ENCODE peak calls at places on chromosomes 12 and 14, in four cellular contexts. B is K562, R is stomach, D is sigmoid colon. Q is an unnamed sample. For H3K9me3 and H3K36me3, the result is how much of the 10 kb centered on the place peaks cover.

GRCh38 chr12:64323476-64324225 is 66.9 kb downstream of the C12orf56 start:
- DNase-seq in D (no peak), R (no peak), B (no peak), Q (peak)

GRCh38 chr14:94680498-94681288 is 68.5 kb downstream of the SERPINA3 start:
- DNase-seq in R (no peak), B (no peak), D (peak), Q (no peak)

GRCh38 chr12:2297658-2298057 is 244.9 kb downstream of the CACNA1C start:
- DNase-seq in R (no peak), B (no peak), D (no peak), Q (no peak)

GRCh38 chr12:19138551-19139344 is 9.2 kb downstream of the PLEKHA5 start:
- DNase-seq in B (peak), R (no peak), D (no peak), Q (no peak)

GRCh38 chr14:35808076-35808657 is 928 bp downstream of the RALGAPA1 start:
- DNase-seq in R (peak), B (peak), D (no peak), Q (peak)

GRCh38 chr12:119835068-119835467 is 42.1 kb downstream of the CIT start:
- DNase-seq in B (no peak), R (no peak), D (no peak), Q (peak)

GRCh38 chr14:77119852-77120251 is 21.7 kb downstream of the ZDHHC22 start:
- DNase-seq in D (no peak), B (no peak), R (no peak), Q (no peak)

GRCh38 chr12:46627686-46628085 is 198.1 kb downstream of the SLC38A4 start:
- DNase-seq in B (no peak), R (no peak), D (no peak), Q (no peak)

GRCh38 chr12:56801661-56802622 is 38.8 kb downstream of the HSD17B6 start:
- DNase-seq in R (no peak), D (no peak), B (no peak), Q (no peak)

GRCh38 chr12:129973236-129973961 is 69.6 kb upstream of the TMEM132D start:
- DNase-seq in B (no peak), R (no peak), D (no peak), Q (no peak)

GRCh38 chr14:105092124-105092911 is 27.1 kb upstream of the GPR132 start:
- DNase-seq in B (no peak), R (peak), D (peak), Q (peak)

GRCh38 chr14:99982449-99983250 is 82.6 kb upstream of the EVL start:
- DNase-seq in D (no peak), R (peak), B (peak), Q (no peak)

GRCh38 chr12:49503674-49504180 is 35.1 kb upstream of the KCNH3 start:
- DNase-seq in B (no peak), D (no peak), R (peak), Q (no peak)

GRCh38 chr14:68816183-68816942 is 23.5 kb upstream of the ZFP36L1 start:
- DNase-seq in D (peak), B (peak), R (peak), Q (peak)

GRCh38 chr12:124632510-124632909 is 65.1 kb upstream of the NCOR2 start:
- DNase-seq in R (no peak), B (peak), D (no peak), Q (peak)

GRCh38 chr12:51187370-51187987 is 14.5 kb upstream of the TFCP2 start:
- DNase-seq in R (no peak), D (peak), B (no peak), Q (no peak)

GRCh38 chr14:89388853-89389252 is 28.2 kb downstream of the FOXN3 start:
- DNase-seq in B (no peak), R (no peak), D (peak), Q (no peak)
- TF ChIP-seq CTCF in B (peak), R (no peak), D (no peak), Q (no peak)

DNA sequence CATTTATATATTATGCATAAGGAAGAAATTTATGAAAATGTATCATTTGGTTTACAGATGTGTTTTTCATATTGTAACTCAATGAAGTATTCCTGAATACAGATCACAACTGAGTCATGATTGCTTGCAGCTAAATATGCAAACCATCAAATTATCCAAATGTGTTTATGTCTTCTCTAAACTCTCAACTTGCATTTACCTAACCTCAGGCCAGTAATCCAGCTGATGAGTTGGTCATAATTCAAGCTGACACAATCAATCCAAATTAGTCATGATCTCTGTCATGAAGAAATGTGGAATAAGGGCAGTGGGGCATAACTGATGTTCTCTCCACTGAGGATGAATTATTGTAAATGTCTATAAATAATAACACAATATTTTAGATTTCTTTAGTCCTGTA is 104.8 kb upstream of the CNTN1 start:
- DNase-seq in R (no peak), D (no peak), B (no peak), Q (no peak)
- H3K9me3 ChIP-seq in R (under half), D (under half), B (under half), Q (under half)

DNA sequence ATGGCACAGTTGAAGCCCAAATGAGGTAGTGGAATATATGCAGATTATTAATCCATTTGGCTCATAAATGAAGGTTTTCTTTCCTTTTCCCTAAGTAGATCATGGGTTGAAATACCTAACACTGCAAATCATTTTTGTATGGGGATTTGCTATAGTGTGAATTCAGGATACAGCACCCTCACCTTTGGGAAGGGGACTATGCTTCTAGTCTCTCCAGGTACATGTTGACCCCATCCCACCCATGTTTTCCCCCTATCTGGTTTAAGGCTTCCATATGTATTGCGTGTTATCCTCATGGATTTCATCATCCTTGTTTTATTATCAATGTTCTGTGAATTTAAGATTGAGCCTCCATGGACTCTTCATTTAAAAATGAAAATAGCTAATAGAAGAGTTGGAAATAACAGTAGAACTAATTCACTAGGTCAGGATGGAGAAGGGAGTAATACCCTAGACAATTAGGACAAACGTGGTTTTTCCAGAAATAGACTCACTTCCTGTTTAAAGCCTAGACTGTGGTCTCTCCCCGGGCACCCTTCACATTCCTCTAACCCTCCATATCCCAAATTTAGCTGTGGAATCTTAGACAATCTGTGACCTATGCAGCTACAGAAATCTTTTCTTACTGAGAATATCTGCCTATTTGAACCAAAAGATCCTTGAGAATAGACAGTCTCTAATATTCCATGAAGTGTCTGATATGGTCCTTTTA is 56.5 kb downstream of the DAD1 start:
- DNase-seq in D (no peak), B (no peak), R (no peak), Q (no peak)
- H3K36me3 ChIP-seq in D (under half), B (under half), R (under half), Q (under half)

DNA sequence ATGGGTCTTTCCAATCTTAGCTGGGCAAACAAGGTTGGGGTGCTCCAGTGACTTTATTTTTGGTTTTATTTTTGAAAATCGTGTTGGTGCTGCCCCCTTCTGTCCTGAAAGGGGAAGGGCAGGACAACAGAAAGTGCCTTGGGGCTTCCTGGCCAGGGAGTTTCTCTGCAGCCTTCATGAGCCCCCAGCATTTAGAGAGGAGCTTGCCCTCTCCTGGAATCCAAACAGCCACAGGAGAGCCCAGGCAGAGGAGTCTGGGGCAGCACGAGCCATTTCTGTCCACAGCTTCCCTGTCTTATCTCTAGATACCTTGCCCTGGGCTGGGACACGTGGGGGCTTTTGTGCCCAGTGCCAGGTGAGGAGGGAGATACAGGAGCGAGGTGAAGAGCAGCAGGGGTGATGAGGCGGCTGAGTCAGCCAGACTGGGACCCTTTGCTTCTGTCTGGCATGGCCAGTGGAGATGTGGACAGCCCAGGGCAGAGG is 4.4 kb upstream of the C1RL start:
- DNase-seq in B (peak), D (peak), R (no peak), Q (peak)
- TF ChIP-seq CTCF in B (peak), D (peak), R (no peak), Q (peak)

GRCh38 chr12:132348176-132348575 is 18.8 kb upstream of the GALNT9 start:
- DNase-seq in R (no peak), B (no peak), D (no peak), Q (no peak)
- H3K9me3 ChIP-seq in R (under half), B (under half), D (under half), Q (under half)

GRCh38 chr12:122520676-122521075 is 6.1 kb downstream of the RSRC2 start:
- DNase-seq in D (no peak), B (no peak), R (no peak), Q (no peak)
- H3K36me3 ChIP-seq in D (half or more), B (half or more), R (half or more), Q (under half)

GRCh38 chr12:54392485-54393349 is 8.2 kb upstream of the ZNF385A start:
- DNase-seq in D (no peak), B (peak), R (no peak), Q (no peak)

GRCh38 chr12:54389536-54390175 is 5.1 kb upstream of the ZNF385A start:
- DNase-seq in R (no peak), B (no peak), D (no peak), Q (no peak)

GRCh38 chr12:54390176-54390667 is 5.7 kb upstream of the ZNF385A start:
- DNase-seq in D (no peak), R (no peak), B (peak), Q (no peak)

GRCh38 chr12:54389139-54389508 is 4.6 kb upstream of the ZNF385A start:
- DNase-seq in D (no peak), R (no peak), B (no peak), Q (no peak)

DNA sequence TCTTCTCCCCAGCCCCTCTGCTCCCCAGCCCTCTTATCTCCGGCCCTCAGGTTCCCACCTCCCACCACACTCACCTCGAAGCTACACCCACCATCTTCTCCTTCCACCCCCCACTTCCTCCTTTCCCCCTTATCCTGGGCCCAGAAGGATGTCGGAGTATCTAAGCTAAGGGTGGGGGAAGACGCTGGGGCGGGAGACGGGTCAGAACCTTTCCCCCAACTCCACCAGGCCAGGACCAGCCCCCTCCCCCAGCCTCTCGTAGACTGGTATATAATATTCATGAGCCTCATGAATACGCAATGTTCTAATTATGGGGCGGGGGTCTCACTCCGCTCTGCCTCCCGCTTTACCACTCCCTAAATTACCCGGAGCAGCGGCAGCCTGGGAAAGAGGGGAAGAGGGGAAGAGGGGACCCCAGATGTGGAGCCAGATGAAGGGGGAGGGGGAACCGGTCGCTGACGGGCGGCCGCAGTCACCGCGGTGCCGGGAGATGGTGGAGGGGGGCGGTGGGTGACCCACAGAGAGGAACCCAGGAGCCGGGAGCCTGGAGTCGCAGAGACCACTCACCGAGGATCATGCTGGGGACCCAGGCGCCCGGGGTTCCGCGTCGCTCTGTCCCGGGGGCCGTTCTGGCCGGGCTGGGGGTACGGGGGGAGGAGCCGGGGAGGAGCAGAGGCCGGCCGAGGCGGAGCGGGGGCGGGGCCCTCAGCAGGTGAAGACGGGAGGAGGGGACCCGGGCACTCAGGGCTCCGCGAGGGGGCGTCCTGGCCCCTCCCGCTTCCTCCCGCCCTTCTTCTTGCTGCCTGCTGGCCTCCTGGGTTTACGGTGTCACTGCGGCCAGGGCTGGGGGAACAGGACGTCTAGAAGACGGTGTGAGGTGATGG is 6.4 kb upstream of the ZNF385A start:
- DNase-seq in D (no peak), R (peak), B (peak), Q (peak)
- TF ChIP-seq CTCF in D (no peak), R (no peak), B (peak), Q (peak)

GRCh38 chr14:28494196-28494595 is 272.4 kb upstream of the FOXG1 start:
- DNase-seq in B (no peak), D (no peak), R (no peak), Q (no peak)

GRCh38 chr14:28488658-28489057 is 277.9 kb upstream of the FOXG1 start:
- DNase-seq in B (no peak), D (no peak), R (no peak), Q (no peak)
- H3K9me3 ChIP-seq in B (under half), D (under half), R (under half), Q (under half)

DNA sequence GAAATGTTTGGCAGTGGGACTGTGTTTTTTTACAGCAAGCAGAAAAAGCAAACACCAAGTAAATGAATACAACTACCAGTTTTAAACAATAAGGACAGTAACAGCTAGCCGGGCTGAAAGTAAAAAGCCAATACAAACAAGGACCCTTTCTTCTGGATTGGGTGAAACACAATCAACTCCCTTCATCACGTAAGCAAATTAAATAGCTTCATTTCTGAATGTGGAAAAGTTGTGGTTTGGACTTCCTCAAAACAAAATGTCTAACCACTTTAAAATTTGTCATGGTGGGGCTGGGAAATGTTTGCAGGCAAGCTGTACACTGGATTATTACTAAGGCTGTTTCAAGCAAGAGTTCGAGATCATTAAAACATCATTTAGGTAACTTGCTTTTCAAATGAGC is 47.4 kb downstream of the TCHP start:
- DNase-seq in B (no peak), D (no peak), R (no peak), Q (no peak)
- H3K36me3 ChIP-seq in B (half or more), D (under half), R (half or more), Q (under half)

GRCh38 chr12:78101946-78102635 is 271.4 kb downstream of the NAV3 start:
- DNase-seq in D (no peak), B (no peak), R (no peak), Q (peak)
- TF ChIP-seq CTCF in D (no peak), B (no peak), R (no peak), Q (no peak)

Q was measured in Caco-2.